ENCODE peak calls at places on chromosomes 13 and 19, in eight cellular contexts. S is GDM1; N is stimulated activated naive CD8-positive, alpha-beta T cell treated with anti-CD3 and anti-CD28 coated beads, Interleukin-15, Interleukin-2, amounts not matched to agents 100 U/mL and 50 U/mL, for 24 hours; D is GM04504; E is left lobe of liver; V is A172; W is hepatocyte; T is GM13977. G is an unnamed sample.

GRCh38 chr19:34269489-34269888 is 15.1 kb downstream of the GARRE1 start:
- DNase-seq in S (no peak), N (no peak), D (no peak), E (no peak), V (no peak), W (no peak), T (no peak), G (no peak)

GRCh38 chr13:54449922-54450321 is 1421.3 kb downstream of the OLFM4 start:
- DNase-seq in S (no peak), N (no peak), D (no peak), E (no peak), V (no peak), W (no peak), T (no peak), G (no peak)

GRCh38 chr13:44231786-44232516 is 141.7 kb upstream of the SERP2 start:
- DNase-seq in S (no peak), N (no peak), D (peak), E (no peak), V (peak), W (peak), T (no peak), G (peak)

GRCh38 chr19:6761053-6761676 is 6.1 kb downstream of the SH2D3A start:
- DNase-seq in S (no peak), N (peak), D (no peak), E (no peak), V (no peak), W (no peak), T (no peak), G (no peak)

GRCh38 chr19:7869910-7870511 is 4.2 kb downstream of the PRR36 start:
- DNase-seq in S (peak), N (peak), D (no peak), E (peak), V (no peak), W (no peak), T (peak), G (peak)

GRCh38 chr13:113650275-113650674 is 7.7 kb downstream of the ATP4B start:
- DNase-seq in S (no peak), N (no peak), D (no peak), E (no peak), V (no peak), W (no peak), T (no peak), G (no peak)

GRCh38 chr19:23770672-23771250 is 12.1 kb upstream of the ZNF681 start:
- DNase-seq in S (no peak), N (no peak), D (no peak), E (no peak), V (no peak), W (no peak), T (no peak), G (no peak)

GRCh38 chr19:41588497-41589209 is 12.7 kb downstream of the CEACAM21 start:
- DNase-seq in S (no peak), N (no peak), D (peak), E (no peak), V (peak), W (peak), T (peak), G (no peak)

GRCh38 chr19:33100894-33101644 is 20.1 kb downstream of the GPATCH1 start:
- DNase-seq in S (no peak), N (no peak), D (no peak), E (no peak), V (peak), W (peak), T (no peak), G (peak)

GRCh38 chr13:19345916-19346422 is 164.3 kb upstream of the TUBA3C start:
- DNase-seq in S (no peak), N (no peak), D (no peak), E (no peak), V (no peak), W (no peak), T (no peak), G (no peak)

GRCh38 chr13:112881656-112882554 is 87.1 kb upstream of the MCF2L start:
- DNase-seq in S (no peak), N (no peak), D (no peak), E (no peak), V (no peak), W (no peak), T (no peak), G (no peak)

GRCh38 chr13:94224670-94225069 is 254.8 kb downstream of the DCT start:
- DNase-seq in S (no peak), N (no peak), D (no peak), E (no peak), V (no peak), W (no peak), T (no peak), G (no peak)

GRCh38 chr13:32315255-32316029 is at the start of the genes BRCA2 and ZAR1L:
- DNase-seq in S (peak), N (peak), D (peak), E (peak), V (peak), W (peak), T (peak), G (peak)

GRCh38 chr13:49539746-49540145 is 44.0 kb downstream of the PHF11 start:
- DNase-seq in S (no peak), N (no peak), D (no peak), E (no peak), V (no peak), W (no peak), T (no peak), G (no peak)

GRCh38 chr13:33751151-33751550 is 66.8 kb upstream of the RFC3 start:
- DNase-seq in S (no peak), N (no peak), D (peak), E (no peak), V (peak), W (no peak), T (no peak), G (no peak)

GRCh38 chr19:13700621-13701020 is 63.7 kb upstream of the MRI1 start:
- DNase-seq in S (no peak), N (no peak), D (no peak), E (no peak), V (no peak), W (no peak), T (no peak), G (no peak)

GRCh38 chr19:34430738-34431625 is 2.8 kb downstream of the UBA2 start:
- DNase-seq in S (peak), N (peak), D (peak), E (no peak), V (peak), W (peak), T (peak), G (peak)

GRCh38 chr13:49213997-49214916 is 5.9 kb upstream of the MLNR start:
- DNase-seq in S (no peak), N (no peak), D (no peak), E (no peak), V (no peak), W (no peak), T (no peak), G (no peak)

GRCh38 chr19:1354496-1355257 is 29.0 kb upstream of the NDUFS7 start:
- DNase-seq in S (peak), N (peak), D (peak), E (peak), V (peak), W (peak), T (peak), G (peak)

GRCh38 chr13:113627136-113627535 is 30.9 kb downstream of the ATP4B start:
- DNase-seq in S (no peak), N (no peak), D (no peak), E (no peak), V (no peak), W (no peak), T (no peak), G (no peak)

G was measured in erythroblast.